ENCODE peak calls at places on chromosomes 6 and 20, in six cellular contexts. N is stimulated activated CD8-positive, alpha-beta memory T cell treated with anti-CD3 and anti-CD28 coated beads, Interleukin-15, amount 100 ng/mL, for 24 hours; S is effector memory CD4-positive, alpha-beta T cell; V is activated CD4-positive, alpha-beta T cell treated with anti-CD3 and anti-CD28 coated beads for 36 hours; T is sciatic nerve; A is dorsolateral prefrontal cortex. X is an unnamed sample.
A peak's percentile ranks its signal among the peaks of the same experiment; 100 is the strongest.

GRCh38 chr6:82840571-82840970 is 225.1 kb downstream of the UBE3D start:
- DNase-seq in N (no peak), S (no peak), V (no peak), T (no peak), A (no peak), X (no peak)

GRCh38 chr6:71197770-71198169 is 90.8 kb upstream of the OGFRL1 start:
- DNase-seq in N (no peak), S (no peak), V (no peak), T (no peak), A (no peak), X (no peak)

GRCh38 chr20:63976980-63977391 is 2.5 kb downstream of the SAMD10 start:
- DNase-seq in N (no peak), S (no peak), V (no peak), T (no peak), A (no peak), X (no peak)

GRCh38 chr6:109369724-109370123 is 12.5 kb downstream of the CD164 start:
- DNase-seq in N (no peak), S (no peak), V (no peak), T (no peak), A (no peak), X (no peak)

GRCh38 chr6:150698421-150698820 is 98.7 kb downstream of the PLEKHG1 start:
- DNase-seq in N (no peak), S (no peak), V (no peak), T (no peak), A (no peak), X (no peak)

GRCh38 chr6:97697450-97697849 is 414.4 kb upstream of the MMS22L start:
- DNase-seq in N (no peak), S (no peak), V (no peak), T (no peak), A (no peak), X (no peak)

GRCh38 chr6:26197736-26198625 is 110.8 kb downstream of the HFE start:
- DNase-seq in N (no peak), S (no peak), V (peak; percentile 75), T (no peak), A (no peak), X (no peak)

GRCh38 chr20:8447262-8448120 is 315.4 kb downstream of the PLCB1 start:
- DNase-seq in N (no peak), S (no peak), V (no peak), T (no peak), A (no peak), X (no peak)

GRCh38 chr6:72386324-72386723 is 235.5 kb upstream of the KCNQ5 start:
- DNase-seq in N (no peak), S (no peak), V (no peak), T (no peak), A (no peak), X (no peak)

GRCh38 chr20:3313681-3314080 is 74.7 kb upstream of the SLC4A11 start:
- DNase-seq in N (no peak), S (no peak), V (no peak), T (no peak), A (no peak), X (no peak)

GRCh38 chr6:104809116-104809515 is 50.6 kb downstream of the HACE1 start:
- DNase-seq in N (no peak), S (no peak), V (no peak), T (no peak), A (no peak), X (no peak)

GRCh38 chr6:16739329-16739801 is 21.9 kb downstream of the ATXN1 start:
- DNase-seq in N (no peak), S (no peak), V (no peak), T (no peak), A (no peak), X (no peak)

GRCh38 chr6:155142902-155143609 is 120.8 kb upstream of the CLDN20 start:
- DNase-seq in N (no peak), S (no peak), V (no peak), T (no peak), A (no peak), X (no peak)

GRCh38 chr6:43887340-43887858 is 117.4 kb downstream of the VEGFA start:
- DNase-seq in N (no peak), S (no peak), V (no peak), T (no peak), A (no peak), X (no peak)

GRCh38 chr20:64194269-64194668 is 30.0 kb downstream of the MYT1 start:
- DNase-seq in N (no peak), S (no peak), V (no peak), T (no peak), A (no peak), X (no peak)